ENCODE peak calls at places on chromosomes 6 and 20, in five cellular contexts. E is fibroblast of mammary gland; O is cardiac fibroblast; B is stimulated activated CD8-positive, alpha-beta memory T cell treated with anti-CD3 and anti-CD28 coated beads, Interleukin-4, amount 100 ng/mL, for 24 hours; C is effector memory CD8-positive, alpha-beta T cell. Z is an unnamed sample.
A peak's percentile ranks its signal among the peaks of the same experiment; 100 is the strongest.

GRCh38 chr6:132475925-132476324 is 37.0 kb downstream of the STX7 start:
- DNase-seq in C (no peak), E (no peak), O (no peak), B (no peak), Z (no peak)

GRCh38 chr6:169253341-169253740 is 305 bp downstream of the THBS2 start:
- DNase-seq in E (no peak), B (no peak), O (no peak), C (no peak), Z (no peak)

GRCh38 chr6:87115402-87116135 is 20.7 kb upstream of the CGA start:
- DNase-seq in E (no peak), B (no peak), C (no peak), O (no peak), Z (no peak)

GRCh38 chr6:132816665-132817064 is 2.3 kb downstream of the RPS12 start:
- DNase-seq in O (no peak), E (no peak), C (no peak), B (no peak), Z (no peak)

GRCh38 chr20:51318058-51318960 is 224.2 kb downstream of the NFATC2 start:
- DNase-seq in B (peak; percentile 26), E (peak; percentile 34), O (peak; percentile 62), C (peak; percentile 38), Z (no peak)

GRCh38 chr20:57693670-57694329 is 16.0 kb downstream of the PMEPA1 start:
- DNase-seq in E (no peak), C (no peak), O (no peak), B (no peak), Z (peak; percentile 36)

GRCh38 chr6:146026873-146027272 is 2.0 kb upstream of the GRM1 start:
- DNase-seq in O (no peak), C (no peak), B (no peak), E (no peak), Z (no peak)

GRCh38 chr6:26362093-26362835 is 2.7 kb upstream of the BTN3A2 start:
- DNase-seq in O (no peak), E (no peak), B (no peak), C (no peak), Z (no peak)

GRCh38 chr20:2752631-2753455 is 47.6 kb downstream of the CPXM1 start:
- DNase-seq in O (peak; percentile 50), C (peak; percentile 30), E (peak; percentile 47), B (no peak), Z (no peak)

GRCh38 chr20:25487975-25488374 is 80.5 kb downstream of the GINS1 start:
- DNase-seq in B (no peak), O (no peak), E (no peak), C (no peak), Z (no peak)

GRCh38 chr6:140043357-140043756 is 668.9 kb upstream of the CITED2 start:
- DNase-seq in C (no peak), B (no peak), O (peak; percentile 95), E (peak; percentile 97), Z (peak; percentile 99)

GRCh38 chr6:11367638-11368199 is 135.3 kb upstream of the NEDD9 start:
- DNase-seq in C (no peak), E (no peak), B (no peak), O (no peak), Z (peak; percentile 89)

GRCh38 chr6:127343753-127344659 is 597 bp upstream of the ECHDC1 start:
- DNase-seq in C (no peak), E (peak; percentile 40), B (no peak), O (peak; percentile 46), Z (no peak)

Z was measured in RCC 7860.